ENCODE peak calls at places on chromosomes 6 and 20, in six cellular contexts. G is activated CD4-positive, alpha-beta memory T cell treated with anti-CD3 and anti-CD28 coated beads for 36 hours; Y is head of caudate nucleus; M is neuronal stem cell; O is activated T-helper 1 cell treated with anti-CD3 and anti-CD28 coated beads, Interleukin-2, amount 50 U/mL, for 16 hours; S is endothelial cell. F is an unnamed sample.

GRCh38 chr6:79832723-79833122 is 114.6 kb downstream of the ELOVL4 start:
- DNase-seq in G (no peak), Y (no peak), M (no peak), O (no peak), S (no peak), F (no peak)

GRCh38 chr6:109610555-109610954 is 80.4 kb downstream of the AK9 start:
- DNase-seq in G (no peak), Y (no peak), M (no peak), O (no peak), S (no peak), F (no peak)

GRCh38 chr20:45105317-45105716 is 4.4 kb upstream of the KCNS1 start:
- DNase-seq in G (no peak), Y (no peak), M (no peak), O (no peak), S (no peak), F (no peak)

GRCh38 chr20:1555952-1556351 is 1.6 kb downstream of the SIRPD start:
- DNase-seq in G (no peak), Y (no peak), M (no peak), O (no peak), S (no peak), F (no peak)

GRCh38 chr6:47161176-47161687 is 119.1 kb upstream of the ADGRF1 start:
- DNase-seq in G (no peak), Y (peak), M (no peak), O (no peak), S (no peak), F (no peak)

GRCh38 chr6:169454204-169454871 is 200.7 kb upstream of the THBS2 start:
- DNase-seq in G (no peak), Y (no peak), M (no peak), O (no peak), S (no peak), F (no peak)

GRCh38 chr6:35500782-35501181 is 3.9 kb upstream of the TEAD3 start:
- DNase-seq in G (no peak), Y (no peak), M (no peak), O (no peak), S (no peak), F (no peak)

GRCh38 chr6:38375341-38375740 is 264.4 kb downstream of the BTBD9 start:
- DNase-seq in G (no peak), Y (no peak), M (no peak), O (no peak), S (no peak), F (no peak)

GRCh38 chr6:111540971-111541719 is 58.1 kb upstream of the REV3L start:
- DNase-seq in G (no peak), Y (peak), M (no peak), O (no peak), S (no peak), F (no peak)

GRCh38 chr20:18973499-18974173 is 160.1 kb downstream of the SCP2D1 start:
- DNase-seq in G (no peak), Y (no peak), M (no peak), O (no peak), S (no peak), F (no peak)

GRCh38 chr6:135675026-135675425 is 176.5 kb upstream of the PDE7B start:
- DNase-seq in G (no peak), Y (no peak), M (no peak), O (no peak), S (no peak), F (no peak)

GRCh38 chr6:96394727-96395126 is 126.9 kb upstream of the UFL1 start:
- DNase-seq in G (no peak), Y (no peak), M (no peak), O (no peak), S (peak), F (peak)

GRCh38 chr20:59515906-59516209 is 88.5 kb upstream of the PHACTR3 start:
- DNase-seq in G (no peak), Y (no peak), M (no peak), O (no peak), S (no peak), F (no peak)

GRCh38 chr20:57695940-57696339 is 13.9 kb downstream of the PMEPA1 start:
- DNase-seq in G (no peak), Y (no peak), M (no peak), O (no peak), S (no peak), F (no peak)